ENCODE peak calls at places on chromosomes 3 and 15, in four cellular contexts. One of them, this sample, is unnamed.

GRCh38 chr15:76235186-76235826 is 76.0 kb downstream of the ETFA start:
- DNase-seq in left ventricle myocardium inferior: no peak
- DNase-seq in Kasumi-1: peak; percentile 79
- DNase-seq in NCI-H1694: peak; percentile 54
- DNase-seq in this sample: peak; percentile 49

GRCh38 chr15:77830041-77830440 is 197.3 kb upstream of the LINGO1 start:
- DNase-seq in NCI-H1694: no peak
- DNase-seq in left ventricle myocardium inferior: no peak
- DNase-seq in Kasumi-1: no peak
- DNase-seq in this sample: peak; percentile 26

GRCh38 chr3:126015075-126015474 is 46.1 kb downstream of the ROPN1B start:
- DNase-seq in NCI-H1694: no peak
- DNase-seq in Kasumi-1: no peak
- DNase-seq in left ventricle myocardium inferior: no peak
- DNase-seq in this sample: no peak

GRCh38 chr3:5016218-5017161 is 37.3 kb downstream of the BHLHE40 start:
- DNase-seq in Kasumi-1: peak; percentile 80
- DNase-seq in NCI-H1694: no peak
- DNase-seq in left ventricle myocardium inferior: no peak
- DNase-seq in this sample: peak; percentile 91

GRCh38 chr15:60745469-60745971 is 266.6 kb upstream of the ICE2 start:
- DNase-seq in Kasumi-1: no peak
- DNase-seq in left ventricle myocardium inferior: peak; percentile 66
- DNase-seq in NCI-H1694: no peak
- DNase-seq in this sample: no peak

GRCh38 chr3:157082305-157082981 is 77.5 kb downstream of the CCNL1 start:
- DNase-seq in NCI-H1694: no peak
- DNase-seq in Kasumi-1: no peak
- DNase-seq in left ventricle myocardium inferior: no peak
- DNase-seq in this sample: no peak

GRCh38 chr3:11131371-11131770 is 22.9 kb upstream of the HRH1 start:
- DNase-seq in NCI-H1694: no peak
- DNase-seq in left ventricle myocardium inferior: no peak
- DNase-seq in Kasumi-1: no peak
- DNase-seq in this sample: no peak

GRCh38 chr3:172084871-172085556 is 45.6 kb downstream of the FNDC3B start:
- DNase-seq in left ventricle myocardium inferior: no peak
- DNase-seq in Kasumi-1: no peak
- DNase-seq in NCI-H1694: no peak
- DNase-seq in this sample: no peak

GRCh38 chr3:60957541-60957940 is 293.7 kb downstream of the FHIT start:
- DNase-seq in left ventricle myocardium inferior: no peak
- DNase-seq in NCI-H1694: no peak
- DNase-seq in Kasumi-1: peak; percentile 29
- DNase-seq in this sample: no peak

GRCh38 chr3:196140224-196140623 is 58.3 kb upstream of the TFRC start:
- DNase-seq in NCI-H1694: no peak
- DNase-seq in Kasumi-1: peak; percentile 49
- DNase-seq in left ventricle myocardium inferior: no peak
- DNase-seq in this sample: no peak

GRCh38 chr3:165513715-165514711 is 317.8 kb upstream of the SLITRK3 start:
- DNase-seq in left ventricle myocardium inferior: no peak
- DNase-seq in NCI-H1694: no peak
- DNase-seq in Kasumi-1: no peak
- DNase-seq in this sample: no peak

GRCh38 chr15:88331291-88331690 is 74.8 kb upstream of the NTRK3 start:
- DNase-seq in NCI-H1694: peak; percentile 6
- DNase-seq in Kasumi-1: peak; percentile 17
- DNase-seq in left ventricle myocardium inferior: no peak
- DNase-seq in this sample: peak; percentile 6

GRCh38 chr3:129195731-129196256 is 12.1 kb upstream of the CNBP start:
- DNase-seq in NCI-H1694: no peak
- DNase-seq in left ventricle myocardium inferior: peak; percentile 32
- DNase-seq in Kasumi-1: peak; percentile 36
- DNase-seq in this sample: peak; percentile 67

GRCh38 chr3:154122096-154122911 is 1.1 kb downstream of the ARHGEF26 start:
- DNase-seq in Kasumi-1: no peak
- DNase-seq in NCI-H1694: no peak
- DNase-seq in left ventricle myocardium inferior: peak; percentile 18
- DNase-seq in this sample: no peak

This sample was measured in MV-4-11.